ENCODE peak calls at places on chromosomes 3 and 15, in five cellular contexts. S is HL-60, Y is ovary, L is fibroblast of lung, Q is brain microvascular endothelial cell. O is an unnamed sample.

GRCh38 chr15:49876401-49877038 is 242.5 kb downstream of the ATP8B4 start:
- DNase-seq in S (no peak), Y (no peak), L (no peak), Q (no peak), O (no peak)

GRCh38 chr3:43709022-43709421 is 18.3 kb downstream of the ABHD5 start:
- DNase-seq in S (peak), Y (no peak), L (peak), Q (no peak), O (no peak)

GRCh38 chr15:98620020-98620419 is 28.3 kb upstream of the IGF1R start:
- DNase-seq in S (no peak), Y (no peak), L (no peak), Q (no peak), O (no peak)

GRCh38 chr3:122758877-122759670 is 34.6 kb downstream of the HSPBAP1 start:
- DNase-seq in S (peak), Y (no peak), L (peak), Q (no peak), O (no peak)

GRCh38 chr15:53589526-53590057 is 169.9 kb downstream of the WDR72 start:
- DNase-seq in S (no peak), Y (no peak), L (no peak), Q (no peak), O (no peak)

GRCh38 chr15:69253156-69253555 is 45.6 kb upstream of the PAQR5 start:
- DNase-seq in S (no peak), Y (no peak), L (peak), Q (peak), O (peak)

GRCh38 chr3:15631426-15632211 is 30.1 kb downstream of the BTD start:
- DNase-seq in S (no peak), Y (no peak), L (no peak), Q (no peak), O (no peak)

GRCh38 chr3:71658131-71658530 is 67.1 kb downstream of the EIF4E3 start:
- DNase-seq in S (no peak), Y (peak), L (peak), Q (no peak), O (no peak)

GRCh38 chr3:40597441-40597840 is 72.7 kb downstream of the ZNF621 start:
- DNase-seq in S (no peak), Y (no peak), L (no peak), Q (peak), O (no peak)

GRCh38 chr3:107753494-107753893 is 230.7 kb downstream of the BBX start:
- DNase-seq in S (no peak), Y (no peak), L (peak), Q (peak), O (no peak)

GRCh38 chr15:40843885-40844542 is at the start of gene SPINT1:
- DNase-seq in S (no peak), Y (no peak), L (no peak), Q (no peak), O (no peak)
- H3K4me3 ChIP-seq in S (peak), Y (peak), L (peak), Q (peak), O (peak)

GRCh38 chr3:55549172-55549571 is 62.1 kb upstream of the WNT5A start:
- DNase-seq in S (no peak), Y (no peak), L (peak), Q (no peak), O (peak)
- TF ChIP-seq CTCF in S (no peak), Y (no peak), L (peak), Q (peak), O (no peak)

GRCh38 chr3:197737749-197738462 is 1.2 kb upstream of the RUBCN start:
- DNase-seq in S (no peak), Y (no peak), L (no peak), Q (no peak), O (no peak)
- H3K4me3 ChIP-seq in S (peak), Y (no peak), L (peak), Q (peak), O (peak)

DNA sequence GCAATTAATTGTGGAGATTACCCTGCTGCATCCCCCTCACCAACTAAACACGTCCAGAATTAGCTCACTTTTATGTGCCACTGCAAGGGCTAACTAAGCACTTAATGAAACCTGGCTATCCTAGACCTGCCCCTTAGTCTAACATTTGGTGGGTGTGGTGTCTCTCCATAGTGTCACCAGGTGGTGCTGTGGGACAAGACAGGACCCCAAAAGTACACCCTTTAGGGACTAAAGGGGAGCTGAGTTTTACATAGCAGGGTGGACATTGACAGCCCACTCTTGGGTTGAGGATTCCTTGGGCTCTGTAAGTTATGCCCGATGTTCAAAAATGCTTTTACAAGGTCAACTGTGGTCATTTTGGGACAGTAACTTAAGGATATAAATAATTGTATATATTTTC is 5.7 kb downstream of the DUT start:
- DNase-seq in S (no peak), Y (no peak), L (peak), Q (no peak), O (no peak)
- TF ChIP-seq CTCF in S (no peak), Y (no peak), L (peak), Q (peak), O (peak)

GRCh38 chr3:147414369-147415135 is 5.4 kb downstream of the ZIC1 start:
- DNase-seq in S (no peak), Y (no peak), L (no peak), Q (peak), O (no peak)
- H3K4me3 ChIP-seq in S (no peak), Y (no peak), L (no peak), Q (peak), O (no peak)

GRCh38 chr3:14548321-14548729 is 8.2 kb upstream of the GRIP2 start:
- DNase-seq in S (no peak), Y (peak), L (peak), Q (peak), O (no peak)
- TF ChIP-seq CTCF in S (peak), Y (peak), L (peak), Q (peak), O (peak)

GRCh38 chr3:185216587-185216918 is 37.3 kb downstream of the EHHADH start:
- DNase-seq in S (no peak), Y (no peak), L (no peak), Q (peak), O (no peak)
- H3K4me3 ChIP-seq in S (no peak), Y (peak), L (no peak), Q (peak), O (no peak)

DNA sequence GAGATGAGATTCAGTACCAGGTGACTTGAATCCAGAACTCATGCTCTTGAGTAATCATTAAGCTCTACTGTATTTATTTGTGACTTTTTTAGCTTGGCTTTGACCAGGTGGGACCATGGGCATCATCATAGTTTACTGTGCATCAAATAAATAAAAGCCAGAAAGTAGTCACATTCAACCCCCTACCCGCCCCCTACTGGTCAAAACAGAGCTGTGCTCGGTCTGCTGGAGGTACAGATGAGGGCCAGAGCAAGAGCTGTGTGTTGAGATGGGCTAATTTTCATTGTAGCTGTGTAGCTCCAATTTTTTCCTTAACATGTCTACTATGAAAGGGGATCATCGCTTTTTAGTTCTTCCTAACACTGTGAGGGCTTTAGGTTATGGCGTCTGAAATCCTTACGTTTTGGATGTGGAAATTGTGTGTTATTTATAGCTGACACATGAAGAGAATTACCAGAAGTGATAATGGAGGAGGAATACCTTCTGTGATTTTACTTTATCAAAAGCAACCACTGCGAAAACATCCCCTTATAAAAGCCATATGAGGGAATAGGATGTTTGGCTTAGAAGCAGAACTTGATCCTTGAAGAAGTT is 375.1 kb downstream of the PTPRG start:
- DNase-seq in S (no peak), Y (no peak), L (peak), Q (peak), O (no peak)
- TF ChIP-seq CTCF in S (peak), Y (no peak), L (peak), Q (peak), O (peak)

DNA sequence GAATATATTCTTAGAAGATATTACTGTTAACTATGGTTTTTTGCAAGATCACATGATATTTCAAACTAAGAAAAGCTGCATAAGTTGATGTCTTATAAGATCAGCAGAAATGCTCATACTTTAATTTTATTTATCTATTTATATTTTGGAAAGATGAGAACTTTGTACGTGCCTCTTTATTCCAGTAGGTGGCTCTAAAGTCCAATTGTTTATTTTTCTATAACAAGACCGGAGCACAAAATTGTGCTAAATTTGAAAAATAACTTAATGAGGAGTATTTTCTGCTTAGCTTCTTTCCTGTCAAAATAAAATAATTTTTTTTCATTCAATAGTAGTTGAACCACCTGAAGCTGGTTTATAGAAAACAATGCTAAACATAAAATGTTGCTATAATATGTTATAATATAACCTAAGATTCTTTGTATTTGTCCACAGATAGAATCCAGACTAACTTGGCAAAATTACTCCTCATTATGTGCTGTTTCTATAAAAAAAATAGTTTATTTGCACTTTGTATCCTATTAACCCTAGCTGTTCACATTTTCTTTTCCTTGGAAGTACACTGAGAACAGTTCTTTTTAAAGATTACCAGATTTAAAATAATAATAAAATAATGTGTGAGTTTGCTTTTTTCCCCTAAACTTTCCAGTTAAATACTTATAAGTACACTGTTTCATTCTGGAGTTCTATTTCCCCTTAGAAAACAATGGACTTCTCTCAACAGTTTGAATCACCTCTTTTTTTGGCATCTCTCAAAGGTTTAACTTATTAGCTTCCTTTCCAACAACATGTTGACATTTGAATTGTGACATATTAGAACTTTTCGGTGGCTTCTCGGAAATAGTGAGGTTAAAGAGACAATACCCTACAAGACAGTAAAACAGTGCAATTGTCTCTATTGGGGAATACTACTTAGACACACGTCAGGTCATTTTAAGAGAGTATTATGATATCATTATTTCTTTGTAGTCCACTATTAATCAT is 530.0 kb downstream of the MECOM start:
- DNase-seq in S (no peak), Y (no peak), L (peak), Q (no peak), O (no peak)
- H3K4me3 ChIP-seq in S (no peak), Y (no peak), L (no peak), Q (no peak), O (no peak)